ENCODE peak calls at places on chromosomes 12 and 14, in six cellular contexts. N is H1, M is H9, C is IMR-90, I is mesenchymal stem cell, P is trophoblast cell. A is an unnamed sample. For H3K79me1 and H3K4me1, the result is how much of the 10 kb centered on the place peaks cover.

GRCh38 chr14:42424501-42424900 is 817.8 kb downstream of the LRFN5 start:
- DNase-seq in M (no peak), C (peak), P (no peak), I (peak), N (no peak), A (no peak)

GRCh38 chr12:100733817-100734593 is 60.6 kb upstream of the ANO4 start:
- DNase-seq in P (no peak), N (no peak), I (peak), C (peak), M (no peak), A (no peak)

GRCh38 chr12:96387981-96388380 is 12.3 kb downstream of the CDK17 start:
- DNase-seq in N (no peak), P (no peak), C (no peak), M (no peak), I (peak), A (no peak)

GRCh38 chr14:23408307-23408630 is 196 bp upstream of the MYH6 start:
- DNase-seq in N (no peak), P (no peak), M (no peak), I (no peak), C (no peak), A (no peak)

GRCh38 chr12:109523071-109523470 is 45.6 kb downstream of the UBE3B start:
- DNase-seq in M (no peak), N (no peak), C (no peak), I (no peak), P (no peak), A (no peak)

GRCh38 chr14:61320806-61321384 is 484 bp upstream of the PRKCH start:
- DNase-seq in P (peak), N (no peak), M (no peak), C (no peak), I (no peak), A (no peak)

GRCh38 chr14:50260072-50260471 is 28.7 kb upstream of the SOS2 start:
- DNase-seq in M (no peak), I (peak), N (no peak), C (no peak), P (no peak), A (no peak)

GRCh38 chr14:30131698-30132097 is 204.1 kb upstream of the PRKD1 start:
- DNase-seq in M (no peak), I (no peak), P (no peak), C (no peak), N (no peak), A (no peak)

GRCh38 chr12:5417500-5417899 is 14.4 kb upstream of the NTF3 start:
- DNase-seq in C (peak), M (no peak), I (no peak), N (no peak), P (no peak), A (no peak)

GRCh38 chr12:28172434-28173030 is 17.7 kb upstream of the CCDC91 start:
- DNase-seq in I (peak), P (peak), M (peak), C (peak), N (no peak), A (peak)

GRCh38 chr14:35897616-35898111 is 71.5 kb downstream of the BRMS1L start:
- DNase-seq in P (no peak), I (no peak), M (peak), C (no peak), N (no peak), A (peak)

GRCh38 chr12:105748806-105749600 is 389.8 kb downstream of the NUAK1 start:
- DNase-seq in C (peak), I (no peak), P (no peak), M (no peak), N (no peak), A (no peak)

GRCh38 chr12:69046372-69046771 is 113.4 kb upstream of the CPM start:
- DNase-seq in C (no peak), I (no peak), P (no peak), N (no peak), M (no peak), A (no peak)

GRCh38 chr14:20802341-20803084 is at the start of gene RNASE1:
- DNase-seq in M (no peak), P (no peak), I (no peak), C (no peak), N (no peak), A (no peak)

GRCh38 chr12:22543246-22544037 is 900 bp downstream of the C2CD5 start:
- DNase-seq in P (no peak), I (no peak), M (peak), C (peak), N (peak), A (peak)

GRCh38 chr12:1936406-1937320 is 18.2 kb upstream of the CACNA2D4 start:
- DNase-seq in M (peak), P (no peak), I (peak), C (peak), N (peak), A (no peak)

GRCh38 chr12:34188974-34189373 is 166.7 kb downstream of the ALG10 start:
- DNase-seq in P (no peak), I (no peak), C (no peak), N (no peak), M (no peak), A (no peak)

GRCh38 chr12:21576431-21576830 is 28.2 kb downstream of the GYS2 start:
- DNase-seq in N (no peak), P (no peak), C (no peak), I (no peak), M (no peak), A (no peak)

GRCh38 chr12:116382456-116382902 is 105.0 kb upstream of the MED13L start:
- DNase-seq in C (peak), I (no peak), M (no peak), P (no peak), N (no peak), A (no peak)

GRCh38 chr12:121036810-121037326 is 2.2 kb downstream of the OASL start:
- DNase-seq in C (peak), N (no peak), P (no peak), I (peak), M (no peak), A (no peak)

GRCh38 chr12:69898236-69898635 is 73.2 kb downstream of the MYRFL start:
- DNase-seq in C (peak), I (peak), P (peak), M (no peak), N (no peak), A (no peak)

GRCh38 chr12:10128687-10129086 is 1.3 kb downstream of the CLEC7A start:
- DNase-seq in C (no peak), P (peak), N (no peak), I (peak), M (no peak), A (no peak)

DNA sequence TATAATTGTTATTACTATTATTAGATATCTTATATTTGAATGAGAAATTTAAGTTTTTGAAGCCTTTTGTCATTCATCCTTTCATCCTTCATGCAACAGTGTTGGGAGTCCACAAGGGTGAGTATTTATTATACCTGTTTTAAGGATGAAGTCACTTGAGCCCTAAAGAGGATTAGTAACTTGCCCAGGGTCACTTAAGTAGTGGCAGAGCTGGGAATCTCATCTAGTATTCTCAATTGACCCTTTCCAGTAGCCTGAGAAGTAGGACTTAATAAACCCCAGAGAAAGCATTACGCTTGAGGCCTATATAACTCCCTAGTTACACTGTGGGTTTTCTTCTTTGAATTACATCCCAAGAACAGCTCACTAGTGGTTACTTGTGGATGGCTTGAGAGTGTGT is 119.8 kb downstream of the SRGAP1 start:
- DNase-seq in N (no peak), C (no peak), I (no peak), P (no peak), M (no peak), A (no peak)
- H4K91ac ChIP-seq in N (no peak), C (no peak), I (no peak), P (no peak), M (no peak), A (no peak)

GRCh38 chr12:292186-292585 is 29.6 kb upstream of the SLC6A13 start:
- DNase-seq in C (peak), I (no peak), N (no peak), P (peak), M (no peak), A (no peak)

GRCh38 chr12:293199-293598 is 30.6 kb upstream of the SLC6A13 start:
- DNase-seq in N (no peak), C (no peak), I (no peak), P (no peak), M (no peak), A (no peak)

GRCh38 chr12:291153-291723 is 28.6 kb upstream of the SLC6A13 start:
- DNase-seq in N (no peak), I (no peak), M (no peak), P (no peak), C (no peak), A (no peak)

GRCh38 chr12:295132-295531 is 32.5 kb upstream of the SLC6A13 start:
- DNase-seq in M (no peak), C (no peak), N (no peak), P (no peak), I (no peak), A (no peak)
- H3K79me1 ChIP-seq in M (under half), C (under half), N (under half), P (under half), I (under half), A (under half)

GRCh38 chr12:107349839-107350238 is 256.5 kb upstream of the CRY1 start:
- DNase-seq in C (no peak), I (no peak), M (no peak), N (no peak), P (no peak), A (no peak)
- H3K4me1 ChIP-seq in C (under half), I (under half), M (under half), N (under half), P (under half), A (under half)

GRCh38 chr12:57057037-57057436 is 7.1 kb upstream of the MYO1A start:
- DNase-seq in N (no peak), I (no peak), P (no peak), M (no peak), C (no peak), A (no peak)

GRCh38 chr12:57055834-57056233 is 5.9 kb upstream of the MYO1A start:
- DNase-seq in N (no peak), P (no peak), M (no peak), C (no peak), I (no peak), A (no peak)

GRCh38 chr12:57063991-57064725 is 14.2 kb upstream of the MYO1A start:
- DNase-seq in N (no peak), P (no peak), I (no peak), M (no peak), C (peak), A (no peak)

DNA sequence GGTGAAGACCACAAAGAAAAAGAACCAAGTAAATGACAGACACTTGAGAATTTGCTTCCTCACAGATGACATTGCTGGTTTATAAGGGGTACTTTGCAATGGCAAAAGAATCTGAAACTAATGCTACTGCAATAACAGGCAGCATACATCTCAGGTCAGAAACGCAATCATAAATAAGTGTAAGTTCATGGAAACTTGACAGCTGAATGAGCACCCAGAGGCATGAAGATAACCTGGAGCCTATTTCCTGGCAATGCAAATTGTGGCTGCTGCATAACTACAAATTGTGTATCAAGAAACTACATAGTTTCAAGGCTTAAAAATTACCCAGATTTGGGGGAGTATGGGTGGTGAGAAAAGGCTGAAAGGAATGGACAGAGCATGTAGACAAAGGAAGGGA is 8.5 kb upstream of the MYO1A start:
- DNase-seq in I (no peak), N (no peak), C (no peak), P (no peak), M (no peak), A (no peak)
- H4K91ac ChIP-seq in I (no peak), N (no peak), C (no peak), P (no peak), M (no peak), A (no peak)

DNA sequence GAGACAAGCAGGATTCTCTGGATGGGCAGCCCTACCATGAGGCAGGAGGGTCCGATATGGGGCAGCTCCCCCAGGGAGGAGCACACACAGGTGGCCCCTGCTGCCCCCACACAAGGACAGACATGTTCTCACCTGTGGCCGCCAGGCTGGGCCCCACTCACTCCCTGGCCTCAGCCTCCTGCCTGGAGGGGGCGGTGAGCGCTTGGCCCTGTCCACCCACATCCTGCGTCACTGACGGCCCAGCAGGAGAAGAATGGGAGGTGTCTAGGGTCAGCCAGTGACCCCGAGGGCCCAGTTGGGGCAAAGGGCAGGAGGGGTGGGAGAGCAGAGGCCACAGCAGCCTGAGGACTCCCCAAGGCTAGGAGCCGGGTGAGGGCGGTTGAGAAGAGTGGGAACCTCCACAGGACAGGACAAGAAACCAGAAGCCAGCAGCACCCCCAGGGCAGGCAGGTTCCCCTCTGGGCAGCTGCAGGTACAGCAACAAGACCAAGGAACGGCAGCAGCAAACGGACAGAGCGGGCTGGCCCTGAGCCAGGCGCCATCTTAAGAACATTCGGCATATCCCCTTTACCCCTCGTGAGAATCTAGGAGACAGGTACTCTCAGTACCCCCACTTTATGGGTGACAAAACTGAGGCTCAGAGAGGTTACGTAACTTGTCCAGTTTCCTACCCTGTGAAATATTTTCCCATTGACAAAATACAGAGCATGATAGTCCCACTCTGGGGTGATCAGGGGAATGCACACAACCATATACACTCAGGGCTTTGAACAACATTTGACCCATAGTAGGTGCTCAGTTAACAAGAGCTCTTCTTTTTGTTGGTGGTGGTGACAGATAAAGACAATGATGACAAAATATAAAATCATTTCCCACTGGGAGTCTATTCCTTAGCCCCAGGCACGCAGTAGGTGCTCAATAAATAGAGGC is 74.3 kb downstream of the NCOR2 start:
- DNase-seq in M (no peak), P (peak), C (no peak), N (no peak), I (no peak), A (no peak)
- H3K79me1 ChIP-seq in M (under half), P (under half), C (under half), N (under half), I (under half), A (under half)

DNA sequence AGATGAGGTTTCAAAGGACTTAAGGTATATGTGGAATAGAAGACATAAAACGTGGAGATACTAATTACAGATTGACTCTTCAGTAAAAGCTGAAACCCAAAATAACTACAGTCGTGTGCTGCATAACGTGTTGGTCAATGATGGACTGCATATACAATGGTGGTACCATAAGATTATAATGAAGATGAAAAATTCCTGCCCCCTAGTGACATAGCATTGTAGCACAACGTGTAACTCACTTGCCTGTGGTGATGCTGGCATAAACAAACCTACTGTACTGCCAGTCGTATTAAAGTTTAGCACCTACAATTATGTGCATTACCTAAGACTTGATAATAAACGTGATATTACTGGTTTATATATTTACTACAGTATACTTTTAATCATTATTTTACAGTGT is 150.3 kb downstream of the LRRK2 start:
- DNase-seq in M (no peak), C (peak), P (no peak), I (no peak), N (no peak), A (no peak)
- H3K4me1 ChIP-seq in M (under half), C (under half), P (under half), I (under half), N (under half), A (under half)